ENCODE peak calls at places on chromosomes 12 and 14, in six cellular contexts. B is tibial artery, C is AG04450, K is body of pancreas, W is PC-3, T is thoracic aorta. J is an unnamed sample.

GRCh38 chr12:14769837-14770494 is 33.3 kb downstream of the WBP11 start:
- DNase-seq in C (no peak), T (peak), B (peak), K (peak), W (peak), J (peak)

GRCh38 chr12:14167005-14167628 is 185.7 kb upstream of the GRIN2B start:
- DNase-seq in T (no peak), C (peak), W (peak), B (no peak), K (peak), J (no peak)

GRCh38 chr14:48319823-48320222 is 644.4 kb upstream of the MDGA2 start:
- DNase-seq in C (no peak), W (no peak), T (no peak), B (no peak), K (no peak), J (no peak)

GRCh38 chr14:72715215-72715909 is 178.5 kb downstream of the DPF3 start:
- DNase-seq in W (no peak), T (no peak), B (peak), C (no peak), K (no peak), J (no peak)

GRCh38 chr12:59149995-59150642 is 229.8 kb upstream of the LRIG3 start:
- DNase-seq in C (peak), B (no peak), T (no peak), K (no peak), W (peak), J (no peak)

GRCh38 chr14:52563120-52563519 is 10.5 kb downstream of the GPR137C start:
- DNase-seq in T (no peak), C (peak), W (peak), K (no peak), B (no peak), J (no peak)

GRCh38 chr12:96493101-96493500 is 3.7 kb downstream of the CFAP54 start:
- DNase-seq in T (no peak), C (no peak), K (no peak), B (no peak), W (peak), J (no peak)

GRCh38 chr14:35161231-35161630 is 38.9 kb downstream of the PRORP start:
- DNase-seq in T (no peak), W (no peak), K (no peak), B (no peak), C (no peak), J (no peak)

GRCh38 chr12:119601877-119602536 is 8.4 kb downstream of the TMEM233 start:
- DNase-seq in B (no peak), T (no peak), C (no peak), K (no peak), W (no peak), J (no peak)

GRCh38 chr14:75578099-75578785 is at the start of gene FLVCR2:
- DNase-seq in B (peak), C (no peak), K (peak), T (peak), W (peak), J (peak)

GRCh38 chr14:75577090-75577489 is 1.3 kb upstream of the FLVCR2 start:
- DNase-seq in B (no peak), C (no peak), T (no peak), W (no peak), K (no peak), J (no peak)

GRCh38 chr14:75577724-75578098 is 709 bp upstream of the FLVCR2 start:
- DNase-seq in B (peak), K (peak), C (peak), W (peak), T (peak), J (peak)

GRCh38 chr14:75579882-75580281 is 1.5 kb downstream of the FLVCR2 start:
- DNase-seq in C (no peak), K (no peak), T (no peak), B (no peak), W (no peak), J (no peak)

DNA sequence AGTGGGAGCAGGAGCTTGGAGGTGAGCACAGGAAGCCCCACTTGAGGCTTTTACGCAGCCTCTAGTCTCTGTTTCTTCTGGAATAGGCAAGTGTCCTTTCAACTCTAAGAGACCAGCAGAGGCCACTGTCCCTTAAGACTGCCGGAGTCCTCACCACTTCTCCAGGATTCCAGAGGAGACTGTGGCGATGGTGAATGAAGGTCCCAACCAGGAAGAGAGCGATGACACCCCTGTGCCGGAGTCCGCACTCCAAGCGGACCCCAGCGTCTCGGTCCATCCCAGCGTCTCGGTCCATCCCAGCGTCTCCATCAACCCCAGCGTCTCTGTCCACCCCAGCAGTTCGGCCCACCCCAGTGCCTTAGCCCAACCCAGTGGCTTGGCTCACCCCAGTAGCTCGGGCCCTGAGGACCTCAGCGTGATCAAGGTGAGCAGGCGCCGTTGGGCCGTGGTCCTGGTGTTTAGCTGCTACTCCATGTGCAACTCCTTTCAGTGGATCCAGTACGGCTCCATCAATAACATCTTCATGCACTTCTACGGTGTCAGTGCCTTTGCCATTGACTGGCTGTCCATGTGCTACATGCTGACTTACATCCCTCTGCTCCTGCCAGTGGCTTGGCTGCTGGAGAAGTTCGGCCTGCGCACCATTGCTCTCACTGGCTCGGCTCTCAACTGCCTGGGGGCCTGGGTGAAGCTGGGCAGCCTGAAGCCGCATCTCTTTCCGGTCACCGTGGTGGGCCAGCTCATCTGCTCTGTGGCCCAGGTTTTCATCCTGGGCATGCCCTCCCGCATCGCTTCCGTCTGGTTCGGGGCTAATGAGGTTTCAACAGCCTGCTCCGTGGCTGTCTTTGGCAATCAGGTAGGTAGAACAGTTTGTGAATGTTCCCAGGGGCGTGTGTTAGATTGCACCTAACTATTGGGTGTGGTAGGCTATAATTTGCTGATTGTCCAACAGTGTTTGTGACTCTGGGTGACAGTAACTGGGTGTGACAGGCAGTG is 664 bp downstream of the FLVCR2 start:
- DNase-seq in C (no peak), K (peak), B (peak), W (no peak), T (no peak), J (peak)
- TF ChIP-seq CTCF in C (peak), K (no peak), B (no peak), W (peak), T (peak), J (peak)

GRCh38 chr14:50820786-50821185 is 10.2 kb downstream of the NIN start:
- DNase-seq in T (no peak), C (no peak), W (no peak), K (no peak), B (no peak), J (no peak)

GRCh38 chr14:50823051-50823762 is 7.8 kb downstream of the NIN start:
- DNase-seq in T (no peak), K (peak), W (peak), B (no peak), C (no peak), J (no peak)

GRCh38 chr14:50821471-50822464 is 9.2 kb downstream of the NIN start:
- DNase-seq in T (no peak), K (no peak), C (no peak), B (no peak), W (no peak), J (no peak)

GRCh38 chr14:50823763-50824636 is 7.0 kb downstream of the NIN start:
- DNase-seq in B (no peak), K (no peak), W (no peak), C (no peak), T (no peak), J (no peak)

GRCh38 chr14:50822501-50823042 is 8.4 kb downstream of the NIN start:
- DNase-seq in W (no peak), K (no peak), T (no peak), C (no peak), B (no peak), J (no peak)
- H3K27ac ChIP-seq in W (peak), K (no peak), T (no peak), C (no peak), B (no peak), J (no peak)

GRCh38 chr14:106842687-106843086 is 1316.3 kb downstream of the TMEM121 start:
- DNase-seq in B (no peak), W (peak), K (peak), C (no peak), T (no peak), J (no peak)
- TF ChIP-seq CTCF in B (no peak), W (peak), K (peak), C (no peak), T (peak), J (no peak)

GRCh38 chr12:63968685-63969084 is 124.2 kb downstream of the SRGAP1 start:
- DNase-seq in K (no peak), C (no peak), T (no peak), B (no peak), W (no peak), J (no peak)
- H3K27ac ChIP-seq in K (no peak), C (no peak), T (no peak), B (no peak), W (no peak), J (no peak)

GRCh38 chr12:123085730-123086487 is 65.0 kb downstream of the PITPNM2 start:
- DNase-seq in W (peak), C (no peak), T (peak), K (peak), B (no peak), J (no peak)
- TF ChIP-seq CTCF in W (no peak), C (no peak), T (no peak), K (no peak), B (no peak), J (no peak)

GRCh38 chr14:103519837-103520212 is 2.8 kb downstream of the CKB start:
- DNase-seq in C (no peak), K (no peak), T (no peak), W (no peak), B (peak), J (peak)
- H3K27ac ChIP-seq in C (no peak), K (peak), T (peak), W (no peak), B (peak), J (peak)

J was measured in coronary artery.